ENCODE peak calls at places on chromosomes 16 and 17, in seven cellular contexts. J, A, K, F, N, O and D are unnamed samples.

GRCh38 chr16:89317101-89317671 is 99.7 kb downstream of the ZNF778 start:
- DNase-seq in J (no peak), A (no peak), K (no peak), F (no peak), N (no peak), O (no peak), D (no peak)

GRCh38 chr17:6938637-6939036 is 57.2 kb upstream of the ALOX12 start:
- DNase-seq in J (no peak), A (no peak), K (no peak), F (no peak), N (no peak), O (no peak), D (no peak)

GRCh38 chr17:72496461-72496860 is 375.6 kb downstream of the SOX9 start:
- DNase-seq in J (no peak), A (no peak), K (no peak), F (no peak), N (no peak), O (no peak), D (no peak)

GRCh38 chr17:48568499-48569259 is 9.5 kb downstream of the HOXB4 start:
- DNase-seq in J (no peak), A (no peak), K (no peak), F (no peak), N (no peak), O (no peak), D (no peak)

GRCh38 chr16:51408357-51408756 is 257.3 kb upstream of the SALL1 start:
- DNase-seq in J (no peak), A (no peak), K (peak), F (no peak), N (no peak), O (no peak), D (no peak)

GRCh38 chr17:33463887-33464286 is 170.8 kb upstream of the ASIC2 start:
- DNase-seq in J (no peak), A (no peak), K (no peak), F (no peak), N (no peak), O (no peak), D (no peak)

GRCh38 chr17:17739388-17740066 is 58.3 kb downstream of the RAI1 start:
- DNase-seq in J (peak), A (no peak), K (peak), F (no peak), N (peak), O (no peak), D (peak)

GRCh38 chr16:10202650-10203049 is 20.4 kb upstream of the GRIN2A start:
- DNase-seq in J (no peak), A (no peak), K (no peak), F (no peak), N (no peak), O (no peak), D (no peak)

GRCh38 chr16:84916156-84916555 is 95.2 kb downstream of the ZDHHC7 start:
- DNase-seq in J (no peak), A (no peak), K (no peak), F (no peak), N (no peak), O (no peak), D (no peak)

GRCh38 chr17:18315498-18316360 is 636 bp downstream of the SMCR8 start:
- DNase-seq in J (no peak), A (no peak), K (no peak), F (no peak), N (no peak), O (no peak), D (peak)